ENCODE peak calls at places on chromosomes 6 and 20, in eight cellular contexts. V, W, L, Q, Z, S, T and G are unnamed samples.

GRCh38 chr6:45812937-45813336 is 202.7 kb downstream of the CLIC5 start:
- DNase-seq in V (peak), W (no peak), L (no peak), Q (peak), Z (no peak), S (no peak), T (no peak), G (no peak)

GRCh38 chr20:49824206-49824605 is 11.6 kb downstream of the SLC9A8 start:
- DNase-seq in V (peak), W (no peak), L (no peak), Q (no peak), Z (no peak), S (no peak), T (no peak), G (no peak)

GRCh38 chr6:159727717-159728440 is 573 bp downstream of the WTAP start:
- DNase-seq in V (peak), W (no peak), L (peak), Q (peak), Z (no peak), S (no peak), T (no peak), G (no peak)

GRCh38 chr6:111739257-111739696 is 133.6 kb upstream of the TRAF3IP2 start:
- DNase-seq in V (no peak), W (no peak), L (no peak), Q (no peak), Z (no peak), S (no peak), T (no peak), G (peak)

GRCh38 chr6:136654086-136654485 is 103.9 kb upstream of the MAP7 start:
- DNase-seq in V (no peak), W (no peak), L (no peak), Q (no peak), Z (no peak), S (no peak), T (no peak), G (no peak)

GRCh38 chr20:25032478-25033183 is 25.3 kb downstream of the ACSS1 start:
- DNase-seq in V (peak), W (peak), L (no peak), Q (no peak), Z (peak), S (peak), T (no peak), G (no peak)

GRCh38 chr6:55578537-55579363 is at the start of gene HMGCLL1:
- DNase-seq in V (peak), W (peak), L (peak), Q (no peak), Z (peak), S (peak), T (peak), G (peak)

GRCh38 chr6:146913842-146914562 is 290.2 kb upstream of the STXBP5 start:
- DNase-seq in V (peak), W (peak), L (peak), Q (peak), Z (peak), S (peak), T (no peak), G (peak)

GRCh38 chr20:62487564-62488086 is 11.8 kb upstream of the GATA5 start:
- DNase-seq in V (no peak), W (no peak), L (no peak), Q (no peak), Z (peak), S (no peak), T (no peak), G (no peak)

GRCh38 chr20:63969851-63970713 is at the start of gene ZNF512B:
- DNase-seq in V (peak), W (peak), L (peak), Q (peak), Z (peak), S (peak), T (peak), G (peak)

GRCh38 chr6:18154507-18155272 is at the start of gene TPMT:
- DNase-seq in V (no peak), W (peak), L (peak), Q (no peak), Z (no peak), S (no peak), T (no peak), G (no peak)

DNA sequence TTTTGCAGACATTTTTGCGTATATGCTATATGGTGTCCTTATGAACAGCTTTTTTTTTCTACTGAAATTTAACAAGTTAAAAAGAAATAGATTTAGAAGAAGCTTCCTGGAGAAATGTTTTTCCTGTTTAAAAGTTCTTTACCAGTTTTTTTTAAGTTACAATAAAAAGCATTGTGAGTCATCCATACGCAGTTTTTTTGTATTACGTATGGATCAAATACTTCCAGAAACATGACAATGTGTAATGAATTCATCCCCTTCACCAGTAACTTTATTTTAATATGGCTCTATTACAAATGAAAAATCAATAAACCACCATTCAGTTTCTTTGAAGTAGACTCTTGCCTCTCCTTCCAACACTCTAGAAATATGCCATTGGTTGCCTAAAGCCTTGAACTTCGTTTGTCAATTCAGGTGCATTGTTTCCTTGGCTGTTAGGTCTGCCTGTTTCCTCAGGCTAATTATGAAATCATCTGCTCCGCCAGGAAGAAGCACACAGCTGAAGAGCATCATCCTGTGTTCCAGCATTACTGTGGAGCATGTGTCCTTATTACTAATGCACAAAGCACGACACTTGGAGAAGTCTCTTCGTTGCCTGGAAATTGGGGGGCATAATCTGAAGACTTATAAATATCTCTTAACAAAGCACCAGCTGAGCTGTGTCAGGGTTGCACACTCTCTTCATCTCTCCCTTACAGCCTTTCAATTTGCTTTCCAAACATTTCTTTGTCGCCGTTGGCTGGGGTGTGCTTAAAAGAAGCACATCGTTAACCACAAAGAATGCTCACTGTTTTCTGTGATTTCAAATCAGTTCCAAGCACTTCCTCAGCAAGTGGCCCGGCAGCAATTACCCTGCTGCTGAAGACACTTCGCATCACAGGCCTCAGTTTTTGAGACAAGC is 9.6 kb downstream of the MOXD1 start:
- DNase-seq in V (peak), W (peak), L (peak), Q (peak), Z (no peak), S (peak), T (no peak), G (no peak)
- H3K4me3 ChIP-seq in V (peak), W (no peak), L (peak), Q (no peak), Z (no peak), S (no peak), T (no peak), G (no peak)

GRCh38 chr6:28812778-28813569 is 110.8 kb downstream of the TRIM27 start:
- DNase-seq in V (no peak), W (no peak), L (no peak), Q (no peak), Z (no peak), S (no peak), T (no peak), G (no peak)
- H3K4me3 ChIP-seq in V (no peak), W (no peak), L (no peak), Q (no peak), Z (no peak), S (no peak), T (no peak), G (peak)

GRCh38 chr6:30821862-30822784 is 62.2 kb upstream of the DDR1 start:
- DNase-seq in V (peak), W (peak), L (peak), Q (peak), Z (no peak), S (no peak), T (no peak), G (no peak)
- H3K4me3 ChIP-seq in V (no peak), W (no peak), L (no peak), Q (no peak), Z (no peak), S (no peak), T (no peak), G (no peak)

DNA sequence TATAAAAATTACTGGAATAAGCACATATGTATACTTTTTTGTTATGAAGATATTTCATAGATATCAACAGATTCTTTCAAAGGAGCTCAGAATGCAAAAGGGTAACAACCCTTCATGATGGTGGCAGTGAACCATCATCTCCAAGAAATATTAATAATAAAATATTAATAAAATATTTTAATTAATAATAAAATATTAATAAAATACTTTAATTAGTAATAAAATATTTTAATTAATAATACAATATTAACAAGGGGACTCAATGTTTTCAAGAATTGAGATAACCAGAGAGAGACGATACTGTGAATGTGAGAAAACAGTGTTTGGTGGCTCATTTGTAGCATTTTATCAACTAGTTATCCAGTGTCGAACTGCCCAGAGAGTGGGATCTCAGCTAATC is 86.0 kb upstream of the NT5E start:
- DNase-seq in V (no peak), W (no peak), L (no peak), Q (no peak), Z (no peak), S (no peak), T (no peak), G (no peak)
- H3K4me3 ChIP-seq in V (no peak), W (no peak), L (no peak), Q (no peak), Z (no peak), S (no peak), T (no peak), G (no peak)

GRCh38 chr6:35047265-35048011 is 93.7 kb downstream of the TCP11 start:
- DNase-seq in V (peak), W (no peak), L (peak), Q (peak), Z (no peak), S (no peak), T (no peak), G (no peak)

GRCh38 chr6:35049346-35049745 is 91.8 kb downstream of the TCP11 start:
- DNase-seq in V (no peak), W (no peak), L (no peak), Q (no peak), Z (no peak), S (no peak), T (no peak), G (no peak)

GRCh38 chr6:35048631-35049083 is 92.5 kb downstream of the TCP11 start:
- DNase-seq in V (peak), W (peak), L (no peak), Q (peak), Z (peak), S (peak), T (no peak), G (no peak)

GRCh38 chr6:35046862-35047261 is 94.3 kb downstream of the TCP11 start:
- DNase-seq in V (no peak), W (no peak), L (peak), Q (no peak), Z (no peak), S (no peak), T (no peak), G (no peak)

DNA sequence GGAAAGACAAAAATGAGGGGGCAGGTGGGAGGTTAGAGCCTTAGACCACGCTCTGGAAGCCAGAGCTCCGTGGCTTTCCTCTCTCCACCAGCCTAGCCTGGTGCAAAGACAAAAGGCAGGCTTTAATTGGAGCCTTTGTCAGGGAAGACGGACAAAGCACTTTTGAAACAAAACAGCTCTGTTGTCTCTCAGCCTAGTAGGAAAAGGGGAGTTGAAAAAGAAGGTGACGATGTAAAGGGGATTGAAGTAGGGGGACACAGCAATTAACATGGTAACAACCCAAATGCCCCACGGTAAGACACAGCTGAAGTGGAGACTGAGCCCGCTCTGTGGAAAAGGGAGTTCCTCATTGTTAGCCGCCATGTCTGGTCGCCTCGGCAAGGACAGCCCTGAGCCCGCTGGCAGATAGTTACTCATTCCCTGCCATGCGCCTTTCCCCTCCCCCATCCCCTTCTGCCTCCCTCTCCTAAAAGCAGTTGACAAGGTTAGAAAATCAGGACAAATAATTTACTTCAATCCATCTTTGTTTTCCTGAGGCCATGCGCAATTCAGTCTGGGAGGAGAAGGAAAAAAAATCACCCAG is 93.0 kb downstream of the TCP11 start:
- DNase-seq in V (peak), W (no peak), L (no peak), Q (no peak), Z (peak), S (no peak), T (no peak), G (no peak)
- H3K4me3 ChIP-seq in V (no peak), W (no peak), L (peak), Q (no peak), Z (no peak), S (no peak), T (no peak), G (no peak)

GRCh38 chr6:90676516-90676915 is 89.6 kb upstream of the MAP3K7 start:
- DNase-seq in V (no peak), W (no peak), L (no peak), Q (no peak), Z (no peak), S (no peak), T (no peak), G (no peak)

GRCh38 chr6:90677440-90677839 is 90.6 kb upstream of the MAP3K7 start:
- DNase-seq in V (no peak), W (no peak), L (no peak), Q (no peak), Z (no peak), S (no peak), T (no peak), G (no peak)

GRCh38 chr6:90681863-90682262 is 95.0 kb upstream of the MAP3K7 start:
- DNase-seq in V (no peak), W (no peak), L (no peak), Q (no peak), Z (no peak), S (no peak), T (no peak), G (no peak)

GRCh38 chr6:90678049-90678779 is 91.3 kb upstream of the MAP3K7 start:
- DNase-seq in V (no peak), W (no peak), L (no peak), Q (no peak), Z (no peak), S (peak), T (no peak), G (no peak)
- H3K4me3 ChIP-seq in V (no peak), W (no peak), L (no peak), Q (no peak), Z (no peak), S (no peak), T (no peak), G (no peak)